ENCODE peak calls at places on chromosome 19, in five cellular contexts. N is fibroblast of lung, Y is kidney, R is heart left ventricle, E is dorsolateral prefrontal cortex. K is an unnamed sample.

GRCh38 chr19:13983213-13983889 is 22.8 kb downstream of the RFX1 start:
- DNase-seq in Y (peak; percentile 80), R (no peak), N (no peak), E (no peak), K (no peak)

GRCh38 chr19:46546194-46546896 is 50.7 kb upstream of the PNMA8B start:
- DNase-seq in N (peak; percentile 15), Y (peak; percentile 77), E (peak; percentile 41), R (no peak), K (no peak)

GRCh38 chr19:8322638-8322997 is 1.3 kb downstream of the RPS28 start:
- DNase-seq in Y (no peak), N (no peak), R (no peak), E (no peak), K (no peak)

GRCh38 chr19:30130356-30131122 is 188.5 kb downstream of the URI1 start:
- DNase-seq in Y (no peak), N (no peak), R (no peak), E (no peak), K (no peak)

GRCh38 chr19:33376423-33376822 is 2.9 kb downstream of the CEBPG start:
- DNase-seq in R (peak; percentile 86), Y (peak; percentile 85), N (peak; percentile 81), E (no peak), K (peak; percentile 38)

GRCh38 chr19:10316229-10317044 is 622 bp upstream of the FDX2 start:
- DNase-seq in N (no peak), R (no peak), E (no peak), Y (peak; percentile 79), K (no peak)

GRCh38 chr19:54133312-54133956 is 4.1 kb upstream of the CNOT3 start:
- DNase-seq in R (no peak), Y (peak; percentile 69), N (no peak), E (no peak), K (peak; percentile 34)

GRCh38 chr19:51771369-51771768 is 10.4 kb downstream of the FPR2 start:
- DNase-seq in Y (no peak), N (no peak), R (no peak), E (no peak), K (no peak)

GRCh38 chr19:19461306-19461670 is 54.1 kb downstream of the TSSK6 start:
- DNase-seq in E (no peak), N (no peak), R (no peak), Y (no peak), K (no peak)

GRCh38 chr19:843180-843835 is 2.5 kb downstream of the PRTN3 start:
- DNase-seq in E (peak; percentile 62), N (no peak), Y (no peak), R (no peak), K (no peak)

GRCh38 chr19:20662421-20663105 is 1.2 kb upstream of the ZNF626 start:
- DNase-seq in Y (peak; percentile 80), E (no peak), N (no peak), R (no peak), K (no peak)

GRCh38 chr19:28482221-28482620 is 730.7 kb downstream of the UQCRFS1 start:
- DNase-seq in R (no peak), E (no peak), Y (no peak), N (no peak), K (no peak)

GRCh38 chr19:45276284-45276687 is 25.2 kb downstream of the MARK4 start:
- DNase-seq in Y (no peak), N (peak; percentile 24), R (no peak), E (no peak), K (no peak)

GRCh38 chr19:43432866-43433673 is 18.4 kb downstream of the TEX101 start:
- DNase-seq in R (peak; percentile 54), E (no peak), Y (peak; percentile 84), N (peak; percentile 51), K (no peak)

GRCh38 chr19:15622991-15623390 is 8.0 kb downstream of the CYP4F8 start:
- DNase-seq in R (no peak), N (no peak), Y (no peak), E (no peak), K (no peak)

GRCh38 chr19:47582320-47582909 is 9.5 kb upstream of the ZNF541 start:
- DNase-seq in R (no peak), N (peak; percentile 80), Y (no peak), E (no peak), K (no peak)
- H3K4me3 ChIP-seq in R (no peak overlapping the region), N (no peak overlapping the region), Y (no peak overlapping the region), E (no peak overlapping the region), K (no peak overlapping the region)

GRCh38 chr19:39514840-39515550 is at the start of gene SELENOV:
- DNase-seq in E (no peak), N (no peak), R (no peak), Y (no peak), K (no peak)
- TF ChIP-seq CTCF in E (no peak), N (no peak), R (no peak), Y (no peak), K (no peak)

GRCh38 chr19:5826531-5827341 is 12.8 kb downstream of the FUT6 start:
- DNase-seq in N (peak; percentile 31), Y (peak; percentile 93), R (peak; percentile 83), E (no peak), K (no peak)
- H3K4me3 ChIP-seq in N (no peak overlapping the region), Y (no peak overlapping the region), R (peak overlapping the region; percentile 64), E (peak overlapping the region; percentile 51), K (no peak overlapping the region)

GRCh38 chr19:40070058-40070457 is 14.0 kb upstream of the ZNF780B start:
- DNase-seq in N (no peak), Y (no peak), E (no peak), R (no peak), K (no peak)
- TF ChIP-seq CTCF in N (no peak), Y (no peak), E (no peak), R (no peak), K (no peak)

GRCh38 chr19:11963566-11964355 is 1.1 kb upstream of the ZNF763 start:
- DNase-seq in R (peak; percentile 92), E (peak; percentile 71), N (peak; percentile 66), Y (peak; percentile 89), K (no peak)
- H3K4me3 ChIP-seq in R (peak overlapping the region; percentile 76), E (no peak overlapping the region), N (no peak overlapping the region), Y (no peak overlapping the region), K (no peak overlapping the region)

GRCh38 chr19:3370728-3371591 is 4.6 kb downstream of the NFIC start:
- DNase-seq in Y (no peak), E (no peak), R (no peak), N (no peak), K (no peak)

GRCh38 chr19:3368441-3368795 is 2.0 kb downstream of the NFIC start:
- DNase-seq in N (no peak), E (no peak), R (no peak), Y (no peak), K (no peak)

GRCh38 chr19:3369337-3370213 is 3.2 kb downstream of the NFIC start:
- DNase-seq in E (peak; percentile 56), N (peak; percentile 73), Y (peak; percentile 87), R (peak; percentile 81), K (no peak)

GRCh38 chr19:3368848-3369336 is 2.5 kb downstream of the NFIC start:
- DNase-seq in Y (no peak), N (peak; percentile 55), E (no peak), R (no peak), K (no peak)

DNA sequence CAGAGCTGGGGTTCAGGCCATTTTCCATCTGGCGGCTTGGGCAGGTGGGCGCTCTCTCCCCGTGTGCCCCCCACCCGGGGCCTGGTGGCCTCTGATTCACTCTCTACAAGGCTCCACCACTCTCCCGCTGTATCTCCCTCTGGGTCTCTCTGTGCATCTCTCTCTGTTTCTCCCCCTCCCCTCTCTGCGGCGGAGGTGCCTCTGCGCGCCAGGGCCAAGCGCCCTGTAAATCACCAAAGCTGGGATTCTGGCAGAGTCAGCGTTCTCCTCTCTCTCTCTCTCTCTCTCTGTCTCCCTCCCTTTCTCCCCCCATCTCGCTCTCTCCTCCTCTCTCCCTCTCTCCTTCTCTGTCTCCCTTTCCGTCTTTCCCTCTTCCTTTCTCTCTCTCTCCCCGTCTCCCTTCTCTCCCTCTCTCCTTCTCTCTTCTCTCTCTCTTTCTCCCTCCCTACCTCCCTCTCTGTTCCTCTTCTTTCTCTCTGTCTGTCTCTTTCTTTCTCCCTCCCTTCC is 3.9 kb downstream of the NFIC start:
- DNase-seq in Y (no peak), N (peak; percentile 54), R (no peak), E (no peak), K (no peak)
- TF ChIP-seq CTCF in Y (no peak), N (no peak), R (no peak), E (no peak), K (no peak)

GRCh38 chr19:42023943-42024260 is 29.9 kb upstream of the ATP1A3 start:
- DNase-seq in N (no peak), E (no peak), R (no peak), Y (no peak), K (no peak)

GRCh38 chr19:42030605-42031004 is 36.6 kb upstream of the ATP1A3 start:
- DNase-seq in R (no peak), N (no peak), Y (no peak), E (no peak), K (no peak)

GRCh38 chr19:42024622-42025111 is 30.6 kb upstream of the ATP1A3 start:
- DNase-seq in Y (no peak), N (peak; percentile 57), E (no peak), R (peak; percentile 85), K (no peak)

GRCh38 chr19:42032428-42032827 is 37.6 kb downstream of the GRIK5 start:
- DNase-seq in N (peak; percentile 16), R (no peak), E (no peak), Y (no peak), K (no peak)

DNA sequence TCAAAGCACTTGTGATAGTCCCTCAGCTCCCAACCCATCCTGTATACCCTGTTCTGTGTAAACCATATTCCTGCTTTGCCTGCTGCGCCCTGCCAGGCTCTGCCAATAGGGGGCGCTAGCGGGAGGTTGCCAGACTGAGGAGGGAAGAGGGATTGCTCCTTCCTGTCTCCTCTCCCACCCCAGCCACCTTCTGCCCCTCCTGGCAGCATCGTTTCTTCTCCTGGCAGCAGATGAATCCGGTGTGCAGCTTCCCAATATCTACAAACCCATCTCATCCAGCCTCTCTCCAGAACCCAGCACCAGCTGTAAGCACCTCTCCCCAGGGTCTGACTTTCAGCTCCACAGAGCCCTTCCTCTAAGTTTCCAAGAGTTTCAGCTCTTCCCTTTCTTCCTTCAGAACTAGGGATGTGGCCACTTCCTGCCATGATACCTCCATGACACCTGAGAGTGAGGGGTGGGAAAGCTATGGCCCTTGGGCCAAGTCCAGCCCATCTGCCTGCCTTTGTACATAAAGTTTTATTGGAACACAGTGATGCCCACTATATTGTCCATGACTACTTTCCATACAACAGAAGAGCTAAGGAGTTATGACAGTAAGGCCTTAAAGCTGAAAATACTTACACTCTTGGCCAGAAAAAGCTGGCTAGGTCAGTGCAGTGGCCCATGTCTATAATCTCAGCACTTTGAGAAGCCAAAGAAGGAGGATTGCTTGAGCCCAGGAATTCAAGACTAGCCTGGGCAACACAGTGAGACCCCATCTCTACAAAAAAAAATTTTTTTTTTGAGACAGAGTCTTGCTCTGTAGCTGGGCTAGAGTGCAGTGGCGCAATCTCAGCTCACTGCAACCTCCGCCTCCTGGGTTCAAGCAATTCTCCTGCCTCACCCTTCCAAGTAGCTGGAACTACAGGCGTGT is 34.5 kb upstream of the ATP1A3 start:
- DNase-seq in E (no peak), Y (no peak), R (no peak), N (no peak), K (no peak)
- H3K4me3 ChIP-seq in E (no peak overlapping the region), Y (no peak overlapping the region), R (no peak overlapping the region), N (no peak overlapping the region), K (no peak overlapping the region)

GRCh38 chr19:37691881-37692504 is 27.6 kb downstream of the ZNF607 start:
- DNase-seq in E (peak; percentile 87), N (peak; percentile 95), R (peak; percentile 92), Y (peak; percentile 94), K (no peak)
- TF ChIP-seq CTCF in E (peak; percentile 36), N (no peak), R (peak; percentile 26), Y (no peak), K (no peak)